ENCODE peak calls at places on chromosomes 4 and X, in five cellular contexts. S is neural progenitor cell, D is suprapubic skin, Z is uterus, G is dorsolateral prefrontal cortex. M is an unnamed sample.

GRCh38 chr4:185903205-185903604 is 91.2 kb upstream of the SORBS2 start:
- DNase-seq in S (no peak), G (no peak), Z (no peak), D (no peak), M (no peak)

GRCh38 chr4:57131849-57132745 is 21.9 kb upstream of the IGFBP7 start:
- DNase-seq in D (no peak), G (no peak), Z (no peak), S (peak; percentile 6), M (no peak)

GRCh38 chr4:174278467-174278866 is 5.0 kb downstream of the FBXO8 start:
- DNase-seq in S (no peak), D (no peak), G (no peak), Z (no peak), M (no peak)

GRCh38 chr4:74503580-74503979 is 58.6 kb downstream of the AREG start:
- DNase-seq in Z (no peak), S (no peak), G (no peak), D (no peak), M (no peak)

GRCh38 chrX:21166302-21166982 is 207.8 kb upstream of the CNKSR2 start:
- DNase-seq in D (no peak), G (no peak), Z (no peak), S (no peak), M (no peak)

GRCh38 chrX:154986826-154987575 is 35.5 kb downstream of the F8 start:
- DNase-seq in S (no peak), G (no peak), D (no peak), Z (no peak), M (no peak)

GRCh38 chr4:7390366-7390765 is 44.4 kb downstream of the PSAPL1 start:
- DNase-seq in S (no peak), D (no peak), Z (peak; percentile 6), G (no peak), M (no peak)

GRCh38 chr4:4651811-4652609 is 110.2 kb upstream of the STX18 start:
- DNase-seq in Z (no peak), D (no peak), S (peak; percentile 83), G (no peak), M (no peak)

GRCh38 chr4:161256716-161257115 is 907.1 kb downstream of the FSTL5 start:
- DNase-seq in S (peak; percentile 7), G (no peak), D (no peak), Z (no peak), M (no peak)

GRCh38 chr4:110165382-110166285 is 32.8 kb downstream of the ELOVL6 start:
- DNase-seq in S (peak; percentile 8), G (no peak), Z (no peak), D (no peak), M (no peak)

GRCh38 chr4:36322921-36323354 is 41.5 kb downstream of the DTHD1 start:
- DNase-seq in Z (no peak), S (no peak), D (no peak), G (no peak), M (no peak)

GRCh38 chr4:4490041-4490440 is 51.8 kb downstream of the STX18 start:
- DNase-seq in Z (no peak), D (no peak), G (no peak), S (no peak), M (no peak)

GRCh38 chrX:67353651-67354370 is 190.0 kb upstream of the AR start:
- DNase-seq in S (no peak), Z (no peak), D (no peak), G (no peak), M (no peak)

GRCh38 chr4:21191304-21191703 is 491.0 kb downstream of the PACRGL start:
- DNase-seq in D (no peak), G (no peak), Z (no peak), S (peak; percentile 17), M (no peak)

GRCh38 chr4:176238157-176238608 is 30.8 kb downstream of the ASB5 start:
- DNase-seq in S (no peak), Z (no peak), G (no peak), D (no peak), M (no peak)

GRCh38 chr4:16294455-16294854 is 68.2 kb upstream of the TAPT1 start:
- DNase-seq in Z (no peak), S (no peak), D (no peak), G (no peak), M (no peak)

GRCh38 chr4:62622084-62622483 is 1422.0 kb downstream of the ADGRL3 start:
- DNase-seq in S (no peak), D (no peak), G (no peak), Z (no peak), M (no peak)

GRCh38 chr4:576991-577498 is 950 bp upstream of the TMEM271 start:
- DNase-seq in S (peak; percentile 36), Z (no peak), D (no peak), G (peak; percentile 33), M (no peak)

GRCh38 chr4:61924131-61924530 is 724.0 kb downstream of the ADGRL3 start:
- DNase-seq in S (no peak), D (no peak), Z (no peak), G (no peak), M (no peak)

GRCh38 chrX:16827225-16827624 is 41.0 kb downstream of the TXLNG start:
- DNase-seq in S (no peak), D (no peak), Z (no peak), G (no peak), M (no peak)

GRCh38 chr4:142315999-142316398 is 530.1 kb downstream of the INPP4B start:
- DNase-seq in D (no peak), S (no peak), G (no peak), Z (no peak), M (no peak)

GRCh38 chr4:119080721-119081541 is 54.7 kb upstream of the MYOZ2 start:
- DNase-seq in G (no peak), D (no peak), Z (no peak), S (no peak), M (no peak)

GRCh38 chrX:96985046-96985445 is 101.3 kb downstream of the RPA4 start:
- DNase-seq in Z (no peak), G (no peak), D (no peak), S (no peak), M (no peak)

GRCh38 chr4:37666625-37667071 is 19.5 kb downstream of the RELL1 start:
- DNase-seq in S (no peak), Z (peak; percentile 41), D (no peak), G (no peak), M (no peak)

GRCh38 chr4:145755802-145756201 is 75.9 kb downstream of the C4orf51 start:
- DNase-seq in G (no peak), S (no peak), D (no peak), Z (no peak), M (no peak)

GRCh38 chrX:1813809-1814208 is 198.9 kb downstream of the ASMT start:
- DNase-seq in S (no peak), Z (no peak), D (no peak), G (no peak), M (no peak)

GRCh38 chr4:118981171-118981838 is 92.7 kb downstream of the SYNPO2 start:
- DNase-seq in D (no peak), Z (no peak), S (peak; percentile 31), G (no peak), M (no peak)

GRCh38 chrX:47266643-47267042 is 33.8 kb downstream of the USP11 start:
- DNase-seq in S (no peak), G (no peak), Z (no peak), D (no peak), M (no peak)

DNA sequence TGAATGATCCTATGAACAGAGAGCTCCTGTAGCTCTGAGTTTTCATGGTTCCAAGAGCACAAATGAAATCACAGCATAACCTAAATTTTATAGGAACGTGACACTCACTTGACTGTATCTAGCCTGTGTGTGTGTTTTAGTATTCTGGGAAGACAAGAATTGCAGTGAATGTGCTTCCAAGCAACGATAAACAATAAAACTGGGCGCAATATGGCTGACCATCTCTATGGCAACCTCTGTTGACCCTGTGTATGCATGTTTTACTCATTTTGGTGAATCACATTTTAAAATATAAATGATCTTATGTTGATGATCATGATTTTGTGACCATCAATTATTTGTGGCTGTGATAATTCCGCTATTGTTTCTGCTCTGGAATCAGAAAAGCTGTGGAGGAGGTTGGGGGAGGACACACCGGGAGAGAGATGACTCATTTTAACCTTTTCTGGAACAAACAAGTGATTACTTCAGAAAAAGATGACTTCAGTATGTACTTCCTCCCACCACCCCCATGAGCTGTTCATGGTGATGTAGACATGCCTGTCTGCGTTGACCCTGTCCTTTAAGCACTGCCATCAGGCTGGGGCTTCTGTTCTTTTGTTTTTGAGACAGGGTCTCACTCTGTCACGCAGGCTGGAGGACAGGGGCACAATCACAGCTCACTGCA is 31.8 kb downstream of the USP11 start:
- DNase-seq in D (no peak), G (no peak), Z (no peak), S (no peak), M (no peak)
- TF ChIP-seq CTCF in D (no peak), G (no peak), Z (no peak), S (no peak), M (no peak)

GRCh38 chr4:120921456-120922389 is 803 bp downstream of the PRDM5 start:
- DNase-seq in S (peak; percentile 69), D (peak; percentile 86), Z (peak; percentile 63), G (no peak), M (peak; percentile 70)

GRCh38 chr4:120920666-120921065 is 1.9 kb downstream of the PRDM5 start:
- DNase-seq in G (no peak), Z (no peak), D (no peak), S (no peak), M (no peak)

GRCh38 chr4:120918788-120919187 is 3.7 kb downstream of the PRDM5 start:
- DNase-seq in G (no peak), Z (peak; percentile 17), S (no peak), D (no peak), M (no peak)

GRCh38 chr4:120918092-120918491 is 4.4 kb downstream of the PRDM5 start:
- DNase-seq in Z (no peak), S (no peak), D (no peak), G (no peak), M (no peak)

GRCh38 chr4:120919358-120919757 is 3.2 kb downstream of the PRDM5 start:
- DNase-seq in S (no peak), Z (no peak), G (no peak), D (no peak), M (no peak)
- TF ChIP-seq CTCF in S (peak; percentile 8), Z (no peak), G (no peak), D (no peak), M (peak; percentile 39)

DNA sequence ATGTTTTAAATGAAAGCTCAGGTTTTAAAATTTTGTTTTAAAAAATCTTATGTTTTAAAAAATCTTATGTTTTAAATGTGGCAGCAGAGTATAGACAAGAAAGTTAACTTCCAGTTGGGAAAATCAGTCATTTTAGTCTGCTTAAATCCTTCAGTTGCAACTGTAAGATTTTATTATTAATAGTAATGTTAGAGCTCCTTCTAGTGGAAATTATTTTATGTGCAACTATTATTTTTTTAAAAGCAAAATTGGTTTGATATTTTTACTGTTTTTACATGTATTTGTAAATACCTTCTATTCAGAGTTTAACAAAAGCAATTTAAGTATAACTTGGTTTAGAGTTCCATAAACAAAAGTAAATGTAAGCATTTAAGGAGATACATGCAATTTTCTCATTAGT is 8.5 kb upstream of the NUDT6 start:
- DNase-seq in Z (no peak), D (no peak), G (no peak), S (no peak), M (no peak)
- TF ChIP-seq CTCF in Z (peak; percentile 69), D (peak; percentile 41), G (peak; percentile 64), S (peak; percentile 59), M (peak; percentile 76)

DNA sequence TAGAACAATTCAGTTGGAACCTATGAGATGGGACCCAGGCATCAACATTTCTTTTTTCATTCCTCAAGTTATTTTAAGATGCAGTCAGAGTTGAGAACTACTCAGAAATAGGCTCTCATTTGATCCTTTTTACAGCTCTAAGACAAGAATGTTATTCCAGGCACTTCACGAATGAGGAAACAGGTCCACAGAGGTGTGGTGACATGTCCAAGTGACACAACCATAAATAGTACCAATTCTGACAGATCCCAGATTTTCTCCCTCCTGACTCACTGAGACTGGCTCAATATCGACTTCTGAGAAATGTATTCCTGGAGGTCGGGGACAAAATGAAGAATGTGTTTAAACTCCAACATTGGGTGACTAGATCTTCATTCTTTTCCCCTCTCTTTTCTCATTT is 11.1 kb downstream of the TCEANC start:
- DNase-seq in S (no peak), G (no peak), Z (no peak), D (no peak), M (no peak)
- TF ChIP-seq CTCF in S (no peak), G (no peak), Z (no peak), D (no peak), M (no peak)

M was measured in mesothelial cell of epicardium.